ENCODE peak calls at places on chromosomes 12 and 14, in five cellular contexts. T, V, L, A and P are unnamed samples.

GRCh38 chr12:130818381-130819247 is 20.4 kb downstream of the STX2 start:
- DNase-seq in T (peak), A (peak), L (peak), V (peak), P (no peak)

GRCh38 chr12:26636710-26637328 is 196.2 kb downstream of the ITPR2 start:
- DNase-seq in A (no peak), V (no peak), L (no peak), T (peak), P (peak)

GRCh38 chr12:24822121-24822899 is 126.6 kb downstream of the BCAT1 start:
- DNase-seq in T (peak), V (no peak), L (no peak), A (peak), P (no peak)

GRCh38 chr14:69592923-69593677 is 18.3 kb upstream of the SUSD6 start:
- DNase-seq in L (no peak), T (peak), V (peak), A (no peak), P (no peak)

GRCh38 chr12:6197996-6198395 is 2.2 kb upstream of the CD9 start:
- DNase-seq in L (no peak), T (no peak), A (no peak), V (no peak), P (no peak)

GRCh38 chr12:39605501-39605900 is 14.1 kb downstream of the ABCD2 start:
- DNase-seq in A (no peak), L (no peak), V (peak), T (no peak), P (no peak)

GRCh38 chr12:56957229-56958052 is at the start of gene RDH16:
- DNase-seq in L (no peak), V (peak), A (no peak), T (no peak), P (no peak)

GRCh38 chr12:69998011-69998410 is 173.0 kb downstream of the MYRFL start:
- DNase-seq in V (no peak), A (no peak), L (no peak), T (no peak), P (no peak)

GRCh38 chr12:69502342-69503081 is 32.3 kb downstream of the FRS2 start:
- DNase-seq in A (peak), L (no peak), T (no peak), V (no peak), P (peak)

GRCh38 chr12:123713398-123714301 is 1.5 kb downstream of the ATP6V0A2 start:
- DNase-seq in T (peak), V (peak), L (no peak), A (peak), P (no peak)

GRCh38 chr12:51890511-51891171 is 2.7 kb downstream of the ANKRD33 start:
- DNase-seq in T (no peak), V (no peak), A (no peak), L (no peak), P (no peak)

GRCh38 chr12:115199831-115200230 is 515.9 kb upstream of the TBX3 start:
- DNase-seq in T (peak), V (no peak), L (no peak), A (no peak), P (no peak)

GRCh38 chr14:56150018-56150417 is 31.8 kb downstream of the PELI2 start:
- DNase-seq in L (no peak), A (no peak), T (no peak), V (no peak), P (no peak)

GRCh38 chr12:119642986-119643385 is 24.9 kb upstream of the PRKAB1 start:
- DNase-seq in V (no peak), A (no peak), T (no peak), L (peak), P (no peak)

GRCh38 chr14:102320033-102320660 is 601 bp downstream of the ZNF839 start:
- DNase-seq in L (peak), V (peak), T (peak), A (peak), P (no peak)

GRCh38 chr12:54683388-54683787 is 35.2 kb upstream of the DCD start:
- DNase-seq in T (no peak), L (no peak), V (no peak), A (no peak), P (no peak)

GRCh38 chr14:68172664-68173063 is 353.1 kb downstream of the RAD51B start:
- DNase-seq in V (no peak), L (no peak), T (no peak), A (no peak), P (no peak)

GRCh38 chr12:111971800-111972199 is 41.2 kb downstream of the TMEM116 start:
- DNase-seq in T (no peak), A (no peak), L (no peak), V (no peak), P (no peak)

GRCh38 chr12:2451025-2451424 is 343.7 kb upstream of the FKBP4 start:
- DNase-seq in T (no peak), L (no peak), A (peak), V (no peak), P (no peak)

GRCh38 chr14:39102265-39102968 is 618 bp downstream of the SEC23A start:
- DNase-seq in A (peak), V (peak), L (peak), T (peak), P (no peak)

GRCh38 chr12:130049666-130050065 is 112.6 kb upstream of the FZD10 start:
- DNase-seq in L (no peak), T (no peak), V (no peak), A (no peak), P (no peak)

GRCh38 chr14:74935340-74935640 is 12.2 kb upstream of the RPS6KL1 start:
- DNase-seq in A (no peak), L (no peak), T (no peak), V (no peak), P (no peak)

GRCh38 chr12:113244015-113244983 is 23.0 kb downstream of the TPCN1 start:
- DNase-seq in L (no peak), V (peak), T (no peak), A (no peak), P (no peak)

GRCh38 chr14:53924754-53925153 is 31.9 kb downstream of the BMP4 start:
- DNase-seq in L (no peak), V (no peak), A (peak), T (peak), P (no peak)

GRCh38 chr12:113461666-113462065 is 10.0 kb downstream of the LHX5 start:
- DNase-seq in L (peak), A (no peak), T (peak), V (no peak), P (no peak)